ENCODE peak calls at places on chromosomes 16 and 17, in four cellular contexts. Y, U, T and N are unnamed samples.

GRCh38 chr16:86387461-86388440 is 122.6 kb upstream of the FOXF1 start:
- DNase-seq in Y (no peak), U (peak), T (no peak), N (no peak)

GRCh38 chr17:50464121-50464520 is 4.6 kb downstream of the CHAD start:
- DNase-seq in Y (no peak), U (no peak), T (no peak), N (no peak)

GRCh38 chr17:77096570-77097214 is 44.1 kb upstream of the SEC14L1 start:
- DNase-seq in Y (peak), U (peak), T (no peak), N (no peak)

GRCh38 chr16:68696514-68696913 is 40.6 kb upstream of the CDH1 start:
- DNase-seq in Y (no peak), U (no peak), T (peak), N (no peak)

GRCh38 chr16:66977341-66978113 is 10.9 kb upstream of the CES4A start:
- DNase-seq in Y (peak), U (peak), T (peak), N (peak)

GRCh38 chr17:51820252-51820651 is 338.3 kb downstream of the CA10 start:
- DNase-seq in Y (no peak), U (no peak), T (no peak), N (no peak)

GRCh38 chr16:275041-275621 is 613 bp downstream of the RGS11 start:
- DNase-seq in Y (peak), U (no peak), T (no peak), N (no peak)

GRCh38 chr16:67927131-67927941 is 4.3 kb downstream of the CTRL start:
- DNase-seq in Y (no peak), U (no peak), T (no peak), N (no peak)

GRCh38 chr16:83830769-83831450 is 23.1 kb downstream of the HSBP1 start:
- DNase-seq in Y (no peak), U (no peak), T (no peak), N (no peak)

GRCh38 chr16:396605-397004 is 394 bp upstream of the NME4 start:
- DNase-seq in Y (no peak), U (no peak), T (peak), N (no peak)